ENCODE peak calls at places on chromosomes 16 and 17, in five cellular contexts. M is H1, L is IMR-90, W is mesenchymal stem cell, A is H9. F is an unnamed sample.

GRCh38 chr16:85954927-85955539 is 56.1 kb downstream of the IRF8 start:
- DNase-seq in L (no peak), A (no peak), M (no peak), W (no peak), F (no peak)

GRCh38 chr16:87806246-87806607 is 40.4 kb upstream of the KLHDC4 start:
- DNase-seq in W (peak; percentile 42), L (peak; percentile 54), M (no peak), A (no peak), F (no peak)

GRCh38 chr17:58308985-58309917 is 19.3 kb downstream of the TSPOAP1 start:
- DNase-seq in A (no peak), L (no peak), W (no peak), M (peak; percentile 39), F (no peak)

GRCh38 chr17:286571-286970 is 66.0 kb downstream of the RPH3AL start:
- DNase-seq in L (no peak), W (no peak), A (no peak), M (peak; percentile 50), F (no peak)

GRCh38 chr17:43667506-43668438 is 6.0 kb upstream of the MEOX1 start:
- DNase-seq in W (no peak), M (no peak), L (peak; percentile 81), A (no peak), F (no peak)

GRCh38 chr17:6233856-6234255 is 163.7 kb downstream of the WSCD1 start:
- DNase-seq in W (no peak), A (no peak), L (no peak), M (no peak), F (no peak)

GRCh38 chr17:6374761-6375312 is 60.1 kb downstream of the AIPL1 start:
- DNase-seq in M (peak; percentile 61), W (peak; percentile 90), A (peak; percentile 71), L (peak; percentile 61), F (peak; percentile 52)

GRCh38 chr17:10556301-10557005 is 7.0 kb upstream of the MYH2 start:
- DNase-seq in L (no peak), A (no peak), M (no peak), W (peak; percentile 36), F (no peak)

GRCh38 chr16:81318711-81319110 is 3.9 kb downstream of the GAN start:
- DNase-seq in L (no peak), M (no peak), W (no peak), A (no peak), F (no peak)

GRCh38 chr17:31225831-31226230 is 71.2 kb downstream of the OMG start:
- DNase-seq in L (no peak), M (no peak), W (no peak), A (no peak), F (no peak)

GRCh38 chr17:63116228-63116627 is 150.2 kb downstream of the TANC2 start:
- DNase-seq in M (no peak), A (no peak), L (no peak), W (no peak), F (no peak)

GRCh38 chr17:1478418-1478817 is 14.1 kb downstream of the MYO1C start:
- DNase-seq in M (no peak), A (no peak), L (no peak), W (no peak), F (no peak)

GRCh38 chr17:38464723-38465419 is 36.6 kb downstream of the ARHGAP23 start:
- DNase-seq in L (peak; percentile 94), M (no peak), W (peak; percentile 93), A (no peak), F (no peak)

GRCh38 chr17:67132366-67132765 is 88.0 kb downstream of the CACNG1 start:
- DNase-seq in M (no peak), W (no peak), A (no peak), L (no peak), F (no peak)

GRCh38 chr17:82031885-82032627 is 578 bp downstream of the RAC3 start:
- DNase-seq in A (peak; percentile 91), M (peak; percentile 85), W (peak; percentile 13), L (no peak), F (no peak)

GRCh38 chr16:52526830-52527229 is 20.1 kb downstream of the TOX3 start:
- DNase-seq in W (no peak), M (no peak), L (no peak), A (no peak), F (no peak)

GRCh38 chr16:27718136-27718766 is 168.3 kb downstream of the KATNIP start:
- DNase-seq in W (no peak), M (no peak), L (no peak), A (no peak), F (no peak)

GRCh38 chr17:82444284-82444893 is 6.2 kb downstream of the CYBC1 start:
- DNase-seq in L (no peak), M (no peak), A (no peak), W (no peak), F (no peak)

GRCh38 chr17:32722733-32723132 is 154.2 kb downstream of the MYO1D start:
- DNase-seq in W (no peak), M (no peak), A (no peak), L (no peak), F (no peak)

GRCh38 chr16:12898556-12898955 is 2.8 kb upstream of the SHISA9 start:
- DNase-seq in A (peak; percentile 50), W (no peak), L (no peak), M (no peak), F (no peak)

GRCh38 chr17:32111141-32111771 is 31.0 kb upstream of the RHOT1 start:
- DNase-seq in L (peak; percentile 68), W (peak; percentile 23), M (peak; percentile 76), A (peak; percentile 84), F (no peak)

GRCh38 chr17:73224663-73225305 is 31.9 kb downstream of the COG1 start:
- DNase-seq in W (no peak), L (no peak), M (no peak), A (no peak), F (no peak)

GRCh38 chr17:73226556-73227172 is 33.8 kb downstream of the COG1 start:
- DNase-seq in M (no peak), L (peak; percentile 45), W (peak; percentile 14), A (no peak), F (no peak)

GRCh38 chr17:73228748-73229236 is 32.9 kb downstream of the CPSF4L start:
- DNase-seq in A (no peak), W (peak; percentile 87), L (peak; percentile 90), M (no peak), F (no peak)

GRCh38 chr17:73227944-73228343 is 33.7 kb downstream of the CPSF4L start:
- DNase-seq in A (no peak), M (no peak), L (no peak), W (peak; percentile 21), F (no peak)

GRCh38 chr17:73227379-73227778 is 34.3 kb downstream of the CPSF4L start:
- DNase-seq in A (no peak), M (no peak), W (no peak), L (no peak), F (no peak)
- H2BK15ac ChIP-seq in A (no peak overlapping the region), M (no peak overlapping the region), W (no peak overlapping the region), L (peak overlapping the region; percentile 61), F (no peak overlapping the region)

GRCh38 chr17:49707246-49707607 is 537 bp downstream of the SLC35B1 start:
- DNase-seq in W (peak; percentile 28), A (no peak), M (no peak), L (no peak), F (no peak)

GRCh38 chr17:49703557-49704277 is 4.0 kb downstream of the SLC35B1 start:
- DNase-seq in W (peak; percentile 59), L (peak; percentile 39), A (peak; percentile 54), M (no peak), F (no peak)

GRCh38 chr17:49708515-49709161 is 874 bp upstream of the SLC35B1 start:
- DNase-seq in W (no peak), M (peak; percentile 50), L (no peak), A (peak; percentile 68), F (no peak)

GRCh38 chr17:49705254-49705653 is 2.5 kb downstream of the SLC35B1 start:
- DNase-seq in M (no peak), A (no peak), W (no peak), L (no peak), F (no peak)

DNA sequence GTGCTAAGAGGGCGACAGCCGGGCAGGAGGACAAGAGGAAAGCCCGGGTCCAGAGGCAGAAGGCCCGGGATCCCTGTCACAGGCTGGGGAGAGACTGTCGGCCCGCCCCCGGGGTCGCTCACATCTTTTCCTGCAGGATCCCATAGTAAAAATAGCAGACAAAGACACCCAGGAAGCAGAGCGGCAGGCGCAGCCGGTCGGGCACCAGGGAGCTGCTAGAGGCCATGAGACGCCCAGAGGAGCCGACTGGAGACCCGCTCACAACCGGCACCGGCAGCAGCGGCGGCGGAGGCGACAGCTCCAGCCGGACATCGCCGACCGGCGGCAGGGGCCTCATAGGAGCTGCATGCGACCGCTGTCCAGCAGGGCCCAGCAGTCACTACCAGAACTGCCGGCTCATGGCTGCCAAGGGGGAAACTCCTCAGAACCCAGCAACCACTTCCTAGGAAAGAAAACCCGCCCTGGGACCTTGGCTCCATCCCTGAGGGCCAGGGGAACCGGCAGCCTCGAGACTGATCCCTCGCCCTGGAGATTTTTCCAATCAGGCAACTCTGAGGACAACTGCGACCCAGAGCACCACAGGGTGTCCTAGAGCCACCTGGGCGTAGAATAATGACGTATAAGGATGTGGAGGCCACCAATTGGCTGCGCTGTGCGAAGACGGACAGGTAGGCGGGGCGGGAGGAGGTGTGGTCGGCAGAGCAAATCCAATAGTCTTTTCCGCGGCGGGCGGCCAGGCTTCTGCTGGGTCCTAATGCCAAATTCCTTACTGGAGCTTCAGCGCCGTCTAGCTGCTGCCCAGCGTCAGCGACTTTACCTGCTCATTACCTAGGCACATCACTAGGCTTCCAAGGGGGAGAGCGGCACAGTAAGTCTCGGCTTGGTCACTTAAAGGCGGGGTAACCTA is at the start of gene SLC35B1:
- DNase-seq in W (peak; percentile 99), A (peak; percentile 100), M (peak; percentile 94), L (peak; percentile 99), F (peak; percentile 95)
- H4K91ac ChIP-seq in W (peak within 1 kb of the TSS; percentile 88), A (no peak within 1 kb of the TSS), M (peak within 1 kb of the TSS; percentile 89), L (peak within 1 kb of the TSS; percentile 95), F (no peak within 1 kb of the TSS)

DNA sequence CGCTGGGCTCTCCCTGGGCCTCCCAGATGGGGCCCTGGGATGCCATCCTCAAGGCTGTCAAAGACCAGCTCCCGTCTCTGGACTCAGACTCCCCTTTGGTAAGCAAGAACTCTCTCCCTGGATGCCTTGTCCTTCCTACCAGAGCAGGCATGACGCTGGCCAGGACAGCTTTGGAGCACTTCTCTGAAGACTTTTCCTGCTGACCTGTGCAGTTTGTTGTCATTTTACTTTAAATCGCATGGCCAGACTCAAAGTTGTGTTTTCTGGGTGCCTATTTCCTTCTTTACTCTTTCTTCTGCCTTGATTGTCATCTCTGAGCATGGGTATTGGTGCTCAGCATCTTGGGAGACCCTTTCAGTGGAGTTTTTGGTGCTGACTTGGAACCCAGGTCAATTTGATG is 2.2 kb downstream of the DNAAF8 start:
- DNase-seq in A (no peak), W (no peak), L (no peak), M (no peak), F (no peak)
- H3K9ac ChIP-seq in A (no peak overlapping the region), W (no peak overlapping the region), L (no peak overlapping the region), M (no peak overlapping the region), F (peak overlapping the region; percentile 2)

DNA sequence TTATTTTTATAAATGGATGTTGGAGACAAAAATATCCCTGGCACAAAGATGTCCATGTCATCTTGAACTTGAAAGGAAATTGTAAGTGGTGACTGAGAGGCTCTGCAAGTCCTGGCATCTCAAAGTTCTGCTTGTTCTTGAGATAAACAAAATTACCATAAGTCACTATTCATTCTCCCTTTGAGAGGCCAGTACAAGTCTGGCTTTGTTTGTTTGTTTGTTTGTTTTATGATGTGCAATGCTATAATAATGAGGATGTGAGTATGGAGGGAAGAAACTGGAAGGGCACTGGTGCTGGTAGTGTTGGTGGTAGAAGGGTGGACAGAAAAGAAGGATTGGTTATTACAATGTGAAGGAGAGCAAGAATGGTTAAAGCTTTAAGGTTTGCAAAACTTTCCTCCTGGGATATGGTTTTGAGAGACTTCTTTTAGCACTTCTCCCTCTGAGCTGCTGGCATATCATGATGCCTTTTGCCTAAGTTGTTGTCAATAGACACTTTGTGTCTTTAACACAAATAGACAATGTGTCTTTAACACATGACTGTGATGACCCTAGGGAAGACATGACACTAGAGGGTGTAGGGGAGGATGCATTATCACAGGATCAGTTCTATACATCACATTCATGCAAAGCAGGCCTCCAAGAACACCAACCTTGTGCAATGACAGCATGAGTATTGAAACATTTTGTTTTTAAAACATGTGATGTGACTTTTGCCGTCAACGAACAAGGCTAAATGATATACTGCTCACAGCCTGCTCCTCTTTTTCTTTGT is 880.5 kb upstream of the GOT2 start:
- DNase-seq in M (no peak), L (no peak), A (no peak), W (no peak), F (no peak)
- H2BK15ac ChIP-seq in M (no peak overlapping the region), L (no peak overlapping the region), A (no peak overlapping the region), W (no peak overlapping the region), F (no peak overlapping the region)